ENCODE peak calls at places on chromosomes 6 and 20, in four cellular contexts. B is CD8-positive, alpha-beta memory T cell; T is heart right ventricle; Z is tibial nerve. Q is an unnamed sample.

GRCh38 chr6:18330548-18331066 is 56.5 kb upstream of the RNF144B start:
- DNase-seq in B (no peak), Z (no peak), T (no peak), Q (no peak)

GRCh38 chr6:33417127-33417902 is 592 bp downstream of the CUTA start:
- DNase-seq in B (no peak), Z (no peak), T (no peak), Q (no peak)

GRCh38 chr20:57946559-57947315 is 236.9 kb upstream of the PMEPA1 start:
- DNase-seq in Z (no peak), B (no peak), T (no peak), Q (no peak)

GRCh38 chr20:33693741-33694645 is 7.8 kb upstream of the E2F1 start:
- DNase-seq in B (no peak), Z (no peak), T (peak; percentile 49), Q (peak; percentile 78)

GRCh38 chr6:4660377-4661321 is 115.6 kb upstream of the CDYL start:
- DNase-seq in T (peak; percentile 25), Z (no peak), B (no peak), Q (peak; percentile 38)

GRCh38 chr6:152399409-152399808 is 237.8 kb downstream of the SYNE1 start:
- DNase-seq in B (no peak), T (no peak), Z (no peak), Q (peak; percentile 78)

GRCh38 chr20:14956026-14956425 is 618.6 kb upstream of the FLRT3 start:
- DNase-seq in B (no peak), Z (no peak), T (no peak), Q (no peak)

GRCh38 chr6:56669041-56669440 is 26.4 kb upstream of the DST start:
- DNase-seq in B (no peak), T (no peak), Z (no peak), Q (no peak)

DNA sequence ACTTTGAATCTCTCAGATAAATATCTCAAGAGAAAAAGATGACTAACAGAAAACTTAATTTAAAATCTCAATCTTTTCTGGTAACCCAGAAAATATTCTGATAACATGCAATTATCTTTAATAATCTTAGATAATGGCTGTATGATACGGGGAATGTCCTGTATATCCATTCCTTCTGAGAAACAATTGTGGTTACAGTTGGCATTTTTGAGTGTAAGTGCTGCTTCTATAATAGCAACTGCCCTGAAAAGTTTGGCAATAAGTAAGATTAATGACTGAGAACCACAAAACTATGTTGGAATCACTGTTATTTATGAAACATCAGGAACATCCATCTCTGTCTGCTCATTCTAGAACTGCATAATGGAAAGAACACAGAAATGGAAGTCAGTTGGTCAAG is 819.7 kb downstream of the TBC1D32 start:
- DNase-seq in Z (no peak), T (no peak), B (no peak), Q (no peak)
- H3K27ac ChIP-seq in Z (no peak overlapping the region), T (no peak overlapping the region), B (no peak overlapping the region), Q (no peak overlapping the region)

DNA sequence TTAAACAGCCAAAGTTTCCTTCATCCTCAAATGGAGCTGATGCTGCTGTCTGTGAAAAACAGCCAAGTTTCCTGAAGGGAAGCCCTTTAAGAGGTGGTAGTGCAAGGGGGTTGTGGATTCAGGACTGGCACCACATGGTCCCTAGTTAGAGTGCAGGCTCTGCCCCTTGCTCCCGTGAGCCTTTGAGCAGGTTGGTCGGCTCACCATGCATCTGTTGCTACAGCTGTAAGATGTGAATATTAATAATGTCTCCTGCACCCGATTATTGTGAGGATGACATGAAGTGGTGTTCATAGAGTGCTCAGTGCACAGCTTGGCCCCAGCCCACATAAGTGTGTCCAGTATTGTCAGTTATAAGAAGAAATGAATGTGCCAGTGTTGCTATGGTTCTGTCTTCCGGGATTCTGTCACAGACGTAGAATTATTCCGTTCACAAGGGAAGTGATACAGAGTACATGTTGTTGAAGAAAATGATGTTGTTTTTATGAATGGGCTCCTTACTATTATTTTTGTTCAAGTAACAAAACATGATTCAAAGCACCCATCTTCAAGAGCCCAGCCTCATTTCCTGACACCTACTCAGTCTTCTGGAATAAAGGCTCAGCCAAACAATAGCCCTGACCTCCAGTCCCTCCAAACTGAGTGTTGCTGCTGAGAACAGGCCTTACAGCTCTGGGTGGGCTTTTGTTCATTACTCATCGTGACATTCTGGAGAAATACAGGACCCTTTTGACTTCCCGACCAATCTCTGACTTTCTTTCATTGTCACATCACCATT is 2.9 kb upstream of the PKIG start:
- DNase-seq in T (no peak), B (no peak), Z (no peak), Q (no peak)
- H3K27ac ChIP-seq in T (peak overlapping the region; percentile 98), B (no peak overlapping the region), Z (peak overlapping the region; percentile 76), Q (peak overlapping the region; percentile 83)

DNA sequence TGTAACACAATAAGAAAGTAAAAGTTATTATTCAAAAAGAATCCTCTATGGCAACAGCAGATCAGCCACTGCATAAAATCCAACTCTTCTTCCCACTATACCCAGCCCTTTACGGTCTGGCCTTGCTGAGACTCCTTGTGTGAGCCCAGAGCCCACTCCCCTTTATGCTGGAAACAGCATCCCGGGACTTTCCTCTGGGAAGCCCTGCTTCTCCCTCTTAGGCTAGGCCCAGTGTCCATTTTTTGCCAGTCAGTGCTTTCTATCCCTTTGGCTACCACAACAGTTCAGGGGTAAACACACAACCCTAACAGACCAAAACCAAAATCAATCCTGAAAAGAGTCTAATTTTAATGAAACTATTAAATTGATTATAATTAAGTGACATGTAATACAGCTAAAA is 20.6 kb downstream of the FKBP5 start:
- DNase-seq in B (no peak), T (no peak), Z (no peak), Q (no peak)
- H3K27ac ChIP-seq in B (no peak overlapping the region), T (peak overlapping the region; percentile 48), Z (no peak overlapping the region), Q (no peak overlapping the region)

GRCh38 chr20:51394706-51395105 is 147.8 kb downstream of the NFATC2 start:
- DNase-seq in T (no peak), B (no peak), Z (no peak), Q (no peak)

GRCh38 chr20:51393566-51393965 is 149.0 kb downstream of the NFATC2 start:
- DNase-seq in T (peak; percentile 28), B (no peak), Z (no peak), Q (no peak)

GRCh38 chr20:51389543-51389924 is 153.0 kb downstream of the NFATC2 start:
- DNase-seq in B (no peak), T (no peak), Z (no peak), Q (no peak)

GRCh38 chr20:51396365-51396909 is 146.1 kb downstream of the NFATC2 start:
- DNase-seq in B (no peak), T (no peak), Z (no peak), Q (no peak)

GRCh38 chr20:51392625-51393186 is 149.8 kb downstream of the NFATC2 start:
- DNase-seq in B (no peak), Z (no peak), T (no peak), Q (no peak)
- H3K27ac ChIP-seq in B (no peak overlapping the region), Z (no peak overlapping the region), T (no peak overlapping the region), Q (no peak overlapping the region)

DNA sequence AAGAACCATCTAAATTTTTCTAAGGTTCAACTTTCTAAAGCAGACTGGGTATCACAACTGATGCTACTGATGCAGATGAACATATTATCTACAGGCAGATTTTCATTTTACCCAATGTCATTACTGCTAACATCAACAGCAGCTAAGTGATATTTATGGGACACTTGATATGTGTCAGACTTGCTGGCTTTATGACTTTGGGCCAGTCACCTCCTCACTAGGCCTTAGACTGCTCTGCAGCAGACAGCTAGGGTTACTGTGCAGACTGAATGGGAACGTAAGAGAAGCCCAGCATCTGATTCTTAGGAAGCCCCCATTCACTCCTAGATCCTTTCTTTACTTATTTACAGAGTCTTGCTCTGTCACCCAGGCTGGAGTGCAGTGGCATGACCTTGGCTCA is 66.2 kb downstream of the MYH7B start:
- DNase-seq in Z (no peak), B (no peak), T (no peak), Q (no peak)
- H3K27ac ChIP-seq in Z (no peak overlapping the region), B (no peak overlapping the region), T (peak overlapping the region; percentile 77), Q (no peak overlapping the region)

DNA sequence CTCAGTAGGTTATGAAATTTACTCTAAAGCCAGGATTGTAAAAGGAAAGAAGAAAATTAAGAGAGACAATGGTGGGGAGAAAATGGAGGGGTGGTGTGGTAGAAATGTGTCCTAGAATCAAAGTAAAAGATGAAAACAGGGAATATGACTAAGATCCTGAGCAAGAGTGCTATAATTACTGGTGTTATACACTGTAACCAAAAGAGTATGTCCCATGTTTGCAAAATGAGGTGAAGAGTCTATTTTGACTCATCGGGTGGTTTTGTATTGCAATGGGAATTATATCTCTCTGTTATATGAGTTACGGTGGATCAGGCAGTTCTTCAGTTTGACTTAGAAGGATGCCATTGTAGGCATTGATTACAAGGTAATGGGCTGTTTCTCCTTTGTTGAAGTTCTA is 8.5 kb downstream of the L3MBTL3 start:
- DNase-seq in T (no peak), Z (no peak), B (no peak), Q (no peak)
- H3K27ac ChIP-seq in T (no peak overlapping the region), Z (no peak overlapping the region), B (no peak overlapping the region), Q (no peak overlapping the region)

GRCh38 chr6:42726026-42726425 is 3.6 kb upstream of the PRPH2 start:
- DNase-seq in Z (no peak), T (no peak), B (no peak), Q (no peak)
- H3K27ac ChIP-seq in Z (peak overlapping the region; percentile 87), T (peak overlapping the region; percentile 70), B (peak overlapping the region; percentile 34), Q (peak overlapping the region; percentile 67)

DNA sequence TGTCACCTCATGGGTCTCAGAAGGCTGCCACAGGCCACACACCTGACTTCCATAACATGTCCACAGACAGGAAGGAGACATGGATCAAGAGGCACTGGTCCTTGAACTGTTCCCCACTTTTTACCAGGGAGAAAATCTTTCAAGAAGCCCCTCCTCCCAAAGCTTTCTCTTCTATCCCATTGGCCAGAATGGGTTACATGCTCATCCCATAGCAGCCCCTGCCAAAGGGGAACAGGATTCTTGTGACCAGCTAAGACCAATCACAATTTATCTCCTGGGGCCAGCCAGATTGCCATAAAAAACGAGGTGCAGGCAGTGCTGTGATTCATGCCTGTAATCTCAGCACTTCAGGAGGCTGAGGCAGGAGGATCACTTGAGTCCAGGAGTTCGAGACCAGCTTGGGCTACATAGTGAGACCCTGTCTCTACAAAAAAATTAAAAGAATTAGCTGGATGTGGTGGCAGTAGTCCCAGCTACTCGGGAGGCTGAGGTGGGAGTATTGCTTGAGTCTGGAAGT is 59.4 kb downstream of the TMEM242 start:
- DNase-seq in B (no peak), T (no peak), Z (no peak), Q (no peak)
- H3K27ac ChIP-seq in B (no peak overlapping the region), T (no peak overlapping the region), Z (no peak overlapping the region), Q (peak overlapping the region; percentile 68)

Q was measured in tibial artery.